ENCODE peak calls at places on chromosomes 11 and 22, in eight cellular contexts. One of them, this sample, is unnamed.

GRCh38 chr22:35312198-35313059 is 12.7 kb downstream of the TOM1 start:
- DNase-seq in lung: no peak
- DNase-seq in NCI-H1930: no peak
- DNase-seq in H54: no peak
- DNase-seq in Right ventricle myocardium superior: no peak
- DNase-seq in NCI-H774: peak; percentile 6
- DNase-seq in GM19239: no peak
- DNase-seq in Right ventricle myocardium inferior: peak; percentile 66
- DNase-seq in this sample: no peak

GRCh38 chr11:116454020-116454645 is 318.7 kb downstream of the BUD13 start:
- DNase-seq in H54: peak; percentile 18
- DNase-seq in NCI-H774: peak; percentile 57
- DNase-seq in lung: peak; percentile 39
- DNase-seq in Right ventricle myocardium superior: no peak
- DNase-seq in NCI-H1930: peak; percentile 13
- DNase-seq in Right ventricle myocardium inferior: no peak
- DNase-seq in GM19239: peak; percentile 28
- DNase-seq in this sample: no peak

GRCh38 chr11:73200256-73200655 is 17.8 kb upstream of the P2RY2 start:
- DNase-seq in lung: no peak
- DNase-seq in H54: no peak
- DNase-seq in GM19239: no peak
- DNase-seq in Right ventricle myocardium inferior: no peak
- DNase-seq in Right ventricle myocardium superior: no peak
- DNase-seq in NCI-H1930: no peak
- DNase-seq in NCI-H774: no peak
- DNase-seq in this sample: no peak

GRCh38 chr22:49396817-49397216 is 430.9 kb downstream of the BRD1 start:
- DNase-seq in Right ventricle myocardium inferior: no peak
- DNase-seq in NCI-H774: no peak
- DNase-seq in NCI-H1930: no peak
- DNase-seq in H54: no peak
- DNase-seq in lung: no peak
- DNase-seq in GM19239: no peak
- DNase-seq in Right ventricle myocardium superior: no peak
- DNase-seq in this sample: no peak

GRCh38 chr11:82557274-82557673 is 176.4 kb downstream of the FAM181B start:
- DNase-seq in NCI-H1930: no peak
- DNase-seq in H54: no peak
- DNase-seq in lung: no peak
- DNase-seq in GM19239: peak; percentile 3
- DNase-seq in NCI-H774: no peak
- DNase-seq in Right ventricle myocardium inferior: no peak
- DNase-seq in Right ventricle myocardium superior: peak; percentile 56
- DNase-seq in this sample: no peak

GRCh38 chr11:76419896-76420295 is 24.9 kb upstream of the EMSY start:
- DNase-seq in Right ventricle myocardium inferior: no peak
- DNase-seq in NCI-H774: no peak
- DNase-seq in H54: no peak
- DNase-seq in Right ventricle myocardium superior: no peak
- DNase-seq in lung: no peak
- DNase-seq in NCI-H1930: no peak
- DNase-seq in GM19239: peak; percentile 15
- DNase-seq in this sample: no peak

GRCh38 chr11:61699737-61700160 is 19.6 kb downstream of the DAGLA start:
- DNase-seq in H54: no peak
- DNase-seq in lung: no peak
- DNase-seq in Right ventricle myocardium superior: peak; percentile 77
- DNase-seq in NCI-H1930: no peak
- DNase-seq in GM19239: no peak
- DNase-seq in Right ventricle myocardium inferior: no peak
- DNase-seq in NCI-H774: peak; percentile 95
- DNase-seq in this sample: no peak

GRCh38 chr22:33083212-33083611 is 25.0 kb upstream of the SYN3 start:
- DNase-seq in H54: no peak
- DNase-seq in Right ventricle myocardium inferior: no peak
- DNase-seq in GM19239: no peak
- DNase-seq in Right ventricle myocardium superior: no peak
- DNase-seq in lung: no peak
- DNase-seq in NCI-H1930: no peak
- DNase-seq in NCI-H774: no peak
- DNase-seq in this sample: no peak

This sample was measured in T-cell.